ENCODE peak calls at places on chromosomes 6 and 20, in nine cellular contexts. O, Z, W, Q, R, G, P, U and E are unnamed samples. For H3K9me3 and H3K27me3, the result is how much of the 10 kb centered on the place peaks cover.

GRCh38 chr20:8372819-8373218 is 240.8 kb downstream of the PLCB1 start:
- DNase-seq in Z (no peak), P (peak), R (no peak), U (no peak), O (no peak), Q (no peak), G (no peak), W (no peak), E (no peak)

GRCh38 chr6:18429655-18430054 is 42.5 kb downstream of the RNF144B start:
- DNase-seq in Q (no peak), Z (no peak), P (no peak), R (no peak), W (no peak), O (no peak), U (no peak), G (no peak), E (no peak)

GRCh38 chr6:39207421-39208232 is 21.6 kb downstream of the KCNK5 start:
- DNase-seq in Z (peak), O (no peak), R (no peak), W (no peak), U (no peak), Q (no peak), P (no peak), G (no peak), E (no peak)

GRCh38 chr6:128199461-128199860 is 298.6 kb upstream of the THEMIS start:
- DNase-seq in U (no peak), O (no peak), R (no peak), W (no peak), G (no peak), Q (no peak), P (no peak), Z (no peak), E (no peak)

GRCh38 chr6:13423292-13423691 is 64.1 kb downstream of the GFOD1 start:
- DNase-seq in Q (no peak), G (no peak), P (no peak), R (no peak), U (no peak), W (no peak), O (no peak), Z (no peak), E (no peak)

GRCh38 chr6:124819340-124819739 is 142.9 kb upstream of the RNF217 start:
- DNase-seq in Z (no peak), Q (no peak), P (peak), O (no peak), U (no peak), G (no peak), W (no peak), R (no peak), E (no peak)

GRCh38 chr20:53253668-53254067 is 281.5 kb downstream of the TSHZ2 start:
- DNase-seq in U (no peak), Z (no peak), G (no peak), Q (no peak), P (no peak), O (no peak), W (no peak), R (no peak), E (no peak)

GRCh38 chr6:106730672-106731071 is 101.3 kb downstream of the QRSL1 start:
- DNase-seq in U (no peak), P (no peak), O (no peak), Z (no peak), W (no peak), Q (no peak), R (no peak), G (no peak), E (no peak)

GRCh38 chr6:112620832-112621569 is 273.9 kb downstream of the RFPL4B start:
- DNase-seq in G (no peak), R (peak), P (peak), O (no peak), Q (no peak), U (no peak), W (no peak), Z (no peak), E (no peak)

GRCh38 chr6:145099713-145100112 is 635.6 kb downstream of the EPM2A start:
- DNase-seq in Q (no peak), P (no peak), W (no peak), G (no peak), Z (no peak), R (no peak), O (no peak), U (no peak), E (no peak)

GRCh38 chr20:3924304-3925112 is 35.3 kb downstream of the PANK2 start:
- DNase-seq in W (no peak), O (no peak), Z (no peak), P (no peak), U (no peak), Q (peak), G (no peak), R (no peak), E (no peak)

GRCh38 chr6:82178084-82178758 is 69.3 kb downstream of the IBTK start:
- DNase-seq in U (no peak), Q (no peak), O (no peak), W (peak), R (peak), G (no peak), P (peak), Z (no peak), E (no peak)

GRCh38 chr6:100283288-100283687 is 181.4 kb downstream of the SIM1 start:
- DNase-seq in O (peak), G (no peak), W (no peak), Q (no peak), U (no peak), R (peak), Z (no peak), P (peak), E (peak)

GRCh38 chr6:32188381-32189081 is 1.5 kb downstream of the PBX2 start:
- DNase-seq in P (peak), Z (no peak), O (no peak), R (no peak), W (peak), G (peak), U (no peak), Q (no peak), E (no peak)

GRCh38 chr6:131197716-131198115 is 62.4 kb downstream of the AKAP7 start:
- DNase-seq in W (no peak), O (no peak), R (no peak), G (no peak), Z (no peak), Q (no peak), U (no peak), P (no peak), E (no peak)

GRCh38 chr6:168414696-168415095 is 26.3 kb upstream of the SMOC2 start:
- DNase-seq in U (no peak), W (no peak), Q (no peak), G (no peak), P (no peak), O (no peak), R (no peak), Z (no peak), E (peak)
- H3K9me3 ChIP-seq in U (under half), W (under half), Q (under half), G (under half), P (under half), O (under half), R (under half), Z (under half), E (under half)

DNA sequence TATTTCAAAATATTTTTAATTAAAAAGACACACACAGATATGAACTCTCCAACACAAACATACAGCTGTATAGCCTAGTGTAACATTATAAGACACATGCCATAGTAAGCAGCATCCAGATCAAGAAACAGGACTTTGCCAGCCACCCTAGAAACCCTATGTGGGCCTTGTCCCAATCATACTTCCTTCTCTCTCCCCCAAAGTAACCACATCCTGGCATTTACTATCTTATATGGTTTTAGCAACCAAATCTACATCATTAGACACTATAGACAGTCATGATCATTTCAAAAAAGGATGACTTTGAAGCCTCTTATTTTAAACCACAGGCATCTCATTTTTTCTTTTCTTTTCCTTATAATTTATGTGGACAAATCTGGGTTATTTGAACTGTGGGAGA is 82.1 kb downstream of the MAN1A1 start:
- DNase-seq in Q (no peak), O (no peak), W (no peak), R (no peak), G (no peak), P (no peak), U (no peak), Z (no peak), E (no peak)
- H3K4me3 ChIP-seq in Q (no peak), O (no peak), W (no peak), R (no peak), G (no peak), P (no peak), U (no peak), Z (no peak), E (no peak)

GRCh38 chr6:33860706-33861474 is 57.1 kb upstream of the MLN start:
- DNase-seq in Q (no peak), P (peak), O (no peak), Z (no peak), W (peak), R (peak), U (no peak), G (no peak), E (peak)
- H3K27me3 ChIP-seq in Q (half or more), P (under half), O (under half), Z (under half), W (under half), R (under half), U (under half), G (under half), E (under half)

DNA sequence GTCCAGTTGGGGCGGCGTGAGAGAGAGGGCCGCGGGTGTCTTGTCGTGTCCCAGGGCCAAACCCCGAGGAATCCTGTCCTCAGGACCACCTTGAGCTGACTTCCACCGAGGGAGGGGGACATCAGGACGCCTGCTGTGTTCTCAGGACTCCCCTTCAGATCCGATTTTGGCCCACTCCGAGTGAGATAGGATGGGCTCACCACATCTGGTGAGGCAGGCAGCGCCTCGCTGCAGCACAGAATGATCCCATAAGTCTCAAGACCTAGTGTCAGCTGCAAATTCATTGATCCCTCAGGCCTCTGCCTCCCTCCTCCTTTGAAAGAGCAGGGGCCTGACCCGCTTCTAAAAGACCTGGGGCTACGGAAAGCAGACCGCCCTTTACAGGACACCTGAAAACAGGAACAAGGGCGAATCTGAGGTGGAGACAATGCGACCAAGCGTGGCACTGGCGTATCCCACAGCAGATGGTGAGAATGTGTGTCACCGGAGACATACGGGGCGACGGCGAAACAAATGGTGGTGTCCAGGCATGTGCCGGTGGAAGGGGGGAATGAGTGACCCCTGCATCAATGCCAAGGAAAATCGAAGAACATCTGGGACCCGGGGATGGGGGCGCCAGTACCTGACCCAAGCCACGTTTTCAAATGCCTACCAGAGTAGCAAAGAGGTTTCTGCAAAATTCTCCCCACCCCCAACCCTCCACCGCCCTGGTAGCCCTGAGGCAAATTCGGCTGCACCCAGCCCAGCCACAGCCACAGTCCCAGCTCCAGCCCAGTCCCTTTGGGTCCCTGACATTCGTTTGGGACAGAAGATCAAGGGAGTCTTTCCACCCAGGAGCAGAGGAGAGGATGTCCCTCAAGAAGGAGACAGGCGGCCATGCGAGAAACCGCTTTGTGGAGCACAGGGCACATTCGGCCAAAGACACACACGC is 162.1 kb upstream of the ZNF337 start:
- DNase-seq in U (no peak), W (no peak), G (no peak), Z (no peak), O (no peak), P (no peak), Q (no peak), R (no peak), E (no peak)
- H3K9me3 ChIP-seq in U (under half), W (under half), G (under half), Z (under half), O (under half), P (under half), Q (under half), R (under half), E (under half)

GRCh38 chr6:149024361-149024760 is 277.5 kb downstream of the UST start:
- DNase-seq in Q (no peak), Z (no peak), O (no peak), R (no peak), P (no peak), G (no peak), W (no peak), U (no peak), E (no peak)

GRCh38 chr6:149027484-149027883 is 280.7 kb downstream of the UST start:
- DNase-seq in G (no peak), Z (no peak), Q (no peak), U (no peak), O (no peak), P (no peak), R (no peak), W (no peak), E (no peak)

GRCh38 chr6:149025061-149025460 is 278.2 kb downstream of the UST start:
- DNase-seq in O (no peak), U (no peak), Z (no peak), W (no peak), P (no peak), Q (no peak), R (no peak), G (no peak), E (no peak)

GRCh38 chr6:149028767-149029405 is 282.1 kb downstream of the UST start:
- DNase-seq in U (no peak), P (peak), G (peak), Q (no peak), O (peak), W (peak), R (peak), Z (peak), E (peak)

DNA sequence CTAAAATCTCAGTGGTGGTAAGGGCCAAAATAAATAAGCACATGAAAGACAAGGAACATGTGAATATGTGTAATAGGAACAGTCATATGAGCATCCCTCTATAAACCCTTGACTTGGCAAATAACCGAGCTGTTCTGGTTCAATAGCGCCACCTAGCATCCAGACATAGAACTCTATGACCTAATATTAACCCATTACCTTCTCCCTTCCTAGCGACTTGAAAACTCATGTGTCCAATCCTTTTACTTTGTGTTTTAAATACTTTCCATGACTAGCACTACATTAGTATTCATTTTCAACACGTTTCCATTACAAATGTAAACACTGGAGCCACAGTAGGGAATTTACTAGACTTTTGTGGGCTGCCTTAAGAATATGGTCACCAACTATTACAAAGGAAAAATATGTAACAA is 279.7 kb downstream of the UST start:
- DNase-seq in U (no peak), R (peak), P (peak), W (peak), Q (no peak), Z (no peak), G (no peak), O (no peak), E (peak)
- H3K4me3 ChIP-seq in U (no peak), R (no peak), P (no peak), W (no peak), Q (no peak), Z (no peak), G (no peak), O (no peak), E (no peak)

DNA sequence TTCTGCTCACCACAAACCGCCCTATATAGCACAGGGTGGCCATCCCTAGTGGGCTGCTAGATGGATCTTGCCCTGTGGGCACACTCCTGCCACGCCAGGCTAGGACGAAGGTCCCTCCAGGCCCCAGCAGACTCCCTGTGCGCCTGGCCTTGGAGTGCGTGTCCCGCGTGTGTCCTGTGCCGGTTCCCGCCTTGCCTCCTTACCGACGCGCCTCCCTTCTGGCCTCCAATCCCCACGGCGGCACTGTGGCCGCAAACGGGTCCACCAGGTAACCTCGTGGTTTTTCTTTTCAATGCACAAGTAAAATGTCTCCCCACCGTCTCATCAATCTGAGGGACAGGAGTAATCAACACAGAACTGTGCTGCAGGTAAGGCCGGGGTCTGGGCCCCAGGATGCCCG is 133.8 kb upstream of the PHACTR3 start:
- DNase-seq in G (no peak), Q (no peak), W (no peak), O (no peak), R (no peak), Z (no peak), P (no peak), U (no peak), E (no peak)
- H3K27me3 ChIP-seq in G (under half), Q (under half), W (under half), O (under half), R (half or more), Z (under half), P (under half), U (under half), E (under half)

GRCh38 chr6:137191238-137191637 is 17.8 kb upstream of the IL22RA2 start:
- DNase-seq in Z (no peak), G (no peak), Q (no peak), P (no peak), U (no peak), R (no peak), W (no peak), O (no peak), E (no peak)
- H3K9me3 ChIP-seq in Z (under half), G (under half), Q (under half), P (under half), U (under half), R (under half), W (under half), O (under half), E (under half)

GRCh38 chr6:29487660-29488059 is at the start of gene MAS1L:
- DNase-seq in R (no peak), U (no peak), W (no peak), Q (no peak), O (no peak), G (no peak), Z (no peak), P (no peak), E (no peak)

GRCh38 chr6:29478740-29479139 is 9.0 kb downstream of the MAS1L start:
- DNase-seq in Z (no peak), U (no peak), O (no peak), W (no peak), R (no peak), Q (no peak), P (no peak), G (no peak), E (no peak)

GRCh38 chr6:29479560-29479959 is 8.2 kb downstream of the MAS1L start:
- DNase-seq in G (no peak), R (no peak), U (no peak), P (no peak), Z (no peak), O (no peak), W (no peak), Q (no peak), E (no peak)

GRCh38 chr6:29483735-29484134 is 4.0 kb downstream of the MAS1L start:
- DNase-seq in U (no peak), Q (no peak), O (no peak), G (no peak), Z (no peak), W (no peak), P (no peak), R (no peak), E (no peak)

DNA sequence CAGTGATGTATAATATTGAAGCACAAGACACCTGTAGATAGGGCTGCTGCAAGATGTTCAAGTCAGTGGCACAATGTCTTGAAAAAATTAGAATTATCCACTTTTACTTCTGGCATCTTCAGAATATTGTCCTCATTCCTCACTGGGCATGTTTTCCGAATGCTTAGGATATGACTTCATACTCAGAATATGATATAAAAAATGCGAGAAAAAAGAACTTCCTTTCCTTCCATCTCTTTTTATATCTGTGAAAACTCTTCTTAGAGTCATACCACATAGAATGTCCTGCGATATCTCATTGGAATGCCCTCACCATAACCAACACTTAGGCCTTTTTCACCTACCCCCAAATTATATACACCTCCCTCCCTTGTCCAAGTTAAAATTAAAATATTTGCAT is 4.6 kb downstream of the MAS1L start:
- DNase-seq in O (no peak), P (no peak), R (no peak), G (no peak), Q (no peak), Z (no peak), W (no peak), U (no peak), E (no peak)
- H3K4me3 ChIP-seq in O (no peak), P (no peak), R (no peak), G (no peak), Q (no peak), Z (no peak), W (no peak), U (no peak), E (no peak)

GRCh38 chr6:677919-678318 is 15.0 kb downstream of the EXOC2 start:
- DNase-seq in W (no peak), O (no peak), R (no peak), U (no peak), P (no peak), G (no peak), Z (no peak), Q (no peak), E (no peak)

GRCh38 chr6:678515-678914 is 14.4 kb downstream of the EXOC2 start:
- DNase-seq in G (no peak), Z (no peak), P (peak), Q (no peak), R (no peak), U (no peak), W (no peak), O (no peak), E (no peak)

GRCh38 chr6:679282-679681 is 13.7 kb downstream of the EXOC2 start:
- DNase-seq in W (no peak), R (no peak), Q (no peak), G (no peak), P (no peak), U (no peak), O (no peak), Z (no peak), E (peak)

GRCh38 chr6:674956-675355 is 18.0 kb downstream of the EXOC2 start:
- DNase-seq in G (no peak), Q (no peak), O (no peak), W (no peak), P (no peak), U (no peak), R (no peak), Z (no peak), E (no peak)

GRCh38 chr6:674406-674805 is 17.5 kb upstream of the HUS1B start:
- DNase-seq in U (no peak), Z (no peak), W (no peak), Q (no peak), P (no peak), R (no peak), O (no peak), G (no peak), E (no peak)
- H3K27me3 ChIP-seq in U (under half), Z (under half), W (under half), Q (under half), P (under half), R (under half), O (under half), G (under half), E (under half)

GRCh38 chr20:58116505-58116904 is 111.9 kb downstream of the ANKRD60 start:
- DNase-seq in G (no peak), Q (no peak), Z (no peak), P (no peak), O (no peak), W (no peak), U (no peak), R (no peak), E (no peak)
- H3K9me3 ChIP-seq in G (under half), Q (under half), Z (under half), P (under half), O (under half), W (under half), U (under half), R (under half), E (under half)